ENCODE peak calls at places on chromosome 4, in four cellular contexts. One of them, this sample, is unnamed.
A peak's percentile ranks its signal among the peaks of the same experiment; 100 is the strongest.

GRCh38 chr4:178165251-178165650 is 723.0 kb upstream of the AGA start:
- DNase-seq in T-helper 17 cell: no peak
- DNase-seq in NCI-H1105 treated with DMSO at 0.1 percent for 48 hours: no peak
- DNase-seq in NCI-H2081: no peak
- DNase-seq in this sample: no peak

GRCh38 chr4:183971938-183972490 is 66.9 kb downstream of the STOX2 start:
- DNase-seq in T-helper 17 cell: no peak
- DNase-seq in NCI-H1105 treated with DMSO at 0.1 percent for 48 hours: no peak
- DNase-seq in NCI-H2081: no peak
- DNase-seq in this sample: no peak

GRCh38 chr4:114512595-114513295 is 85.9 kb upstream of the UGT8 start:
- DNase-seq in T-helper 17 cell: no peak
- DNase-seq in NCI-H1105 treated with DMSO at 0.1 percent for 48 hours: no peak
- DNase-seq in NCI-H2081: no peak
- DNase-seq in this sample: no peak

GRCh38 chr4:3508542-3508941 is 23.7 kb downstream of the LRPAP1 start:
- DNase-seq in T-helper 17 cell: no peak
- DNase-seq in NCI-H1105 treated with DMSO at 0.1 percent for 48 hours: no peak
- DNase-seq in NCI-H2081: no peak
- DNase-seq in this sample: no peak

GRCh38 chr4:61666248-61666647 is 466.1 kb downstream of the ADGRL3 start:
- DNase-seq in T-helper 17 cell: no peak
- DNase-seq in NCI-H1105 treated with DMSO at 0.1 percent for 48 hours: no peak
- DNase-seq in NCI-H2081: no peak
- DNase-seq in this sample: no peak

GRCh38 chr4:104524591-104524990 is 29.9 kb upstream of the CXXC4 start:
- DNase-seq in T-helper 17 cell: no peak
- DNase-seq in NCI-H1105 treated with DMSO at 0.1 percent for 48 hours: no peak
- DNase-seq in NCI-H2081: no peak
- DNase-seq in this sample: no peak

GRCh38 chr4:54971474-54971950 is 153.9 kb downstream of the KDR start:
- DNase-seq in T-helper 17 cell: no peak
- DNase-seq in NCI-H1105 treated with DMSO at 0.1 percent for 48 hours: peak; percentile 39
- DNase-seq in NCI-H2081: peak; percentile 41
- DNase-seq in this sample: peak; percentile 70

GRCh38 chr4:100246697-100247096 is 56.4 kb upstream of the DDIT4L start:
- DNase-seq in T-helper 17 cell: no peak
- DNase-seq in NCI-H1105 treated with DMSO at 0.1 percent for 48 hours: no peak
- DNase-seq in NCI-H2081: no peak
- DNase-seq in this sample: no peak

GRCh38 chr4:7507381-7507780 is 72.7 kb upstream of the PSAPL1 start:
- DNase-seq in T-helper 17 cell: no peak
- DNase-seq in NCI-H1105 treated with DMSO at 0.1 percent for 48 hours: no peak
- DNase-seq in NCI-H2081: no peak
- DNase-seq in this sample: no peak

GRCh38 chr4:25950476-25951389 is 36.7 kb downstream of the SMIM20 start:
- DNase-seq in T-helper 17 cell: no peak
- DNase-seq in NCI-H1105 treated with DMSO at 0.1 percent for 48 hours: no peak
- DNase-seq in NCI-H2081: peak; percentile 14
- DNase-seq in this sample: no peak

GRCh38 chr4:112270643-112271484 is 14.8 kb downstream of the TIFA start:
- DNase-seq in T-helper 17 cell: no peak
- DNase-seq in NCI-H1105 treated with DMSO at 0.1 percent for 48 hours: no peak
- DNase-seq in NCI-H2081: no peak
- DNase-seq in this sample: no peak

GRCh38 chr4:17812801-17813200 is 2.0 kb downstream of the NCAPG start:
- DNase-seq in T-helper 17 cell: no peak
- DNase-seq in NCI-H1105 treated with DMSO at 0.1 percent for 48 hours: no peak
- DNase-seq in NCI-H2081: no peak
- DNase-seq in this sample: no peak

GRCh38 chr4:108512615-108513505 is 107.5 kb upstream of the RPL34 start:
- DNase-seq in T-helper 17 cell: no peak
- DNase-seq in NCI-H1105 treated with DMSO at 0.1 percent for 48 hours: peak; percentile 61
- DNase-seq in NCI-H2081: peak; percentile 48
- DNase-seq in this sample: peak; percentile 84

GRCh38 chr4:79864470-79865190 is 208.4 kb downstream of the ANTXR2 start:
- DNase-seq in T-helper 17 cell: no peak
- DNase-seq in NCI-H1105 treated with DMSO at 0.1 percent for 48 hours: peak; percentile 62
- DNase-seq in NCI-H2081: peak; percentile 87
- DNase-seq in this sample: no peak

GRCh38 chr4:175339100-175339707 is 421.0 kb downstream of the ADAM29 start:
- DNase-seq in T-helper 17 cell: no peak
- DNase-seq in NCI-H1105 treated with DMSO at 0.1 percent for 48 hours: no peak
- DNase-seq in NCI-H2081: no peak
- DNase-seq in this sample: no peak

GRCh38 chr4:946103-946450 is 13.8 kb downstream of the TMEM175 start:
- DNase-seq in T-helper 17 cell: no peak
- DNase-seq in NCI-H1105 treated with DMSO at 0.1 percent for 48 hours: no peak
- DNase-seq in NCI-H2081: no peak
- DNase-seq in this sample: no peak

GRCh38 chr4:121876976-121877773 is 6.9 kb upstream of the BBS7 start:
- DNase-seq in T-helper 17 cell: no peak
- DNase-seq in NCI-H1105 treated with DMSO at 0.1 percent for 48 hours: no peak
- DNase-seq in NCI-H2081: no peak
- DNase-seq in this sample: no peak

GRCh38 chr4:124710911-124711310 is 1.6 kb downstream of the ANKRD50 start:
- DNase-seq in T-helper 17 cell: no peak
- DNase-seq in NCI-H1105 treated with DMSO at 0.1 percent for 48 hours: peak; percentile 34
- DNase-seq in NCI-H2081: no peak
- DNase-seq in this sample: no peak

GRCh38 chr4:183286590-183287308 is 33.3 kb downstream of the CLDN22 start:
- DNase-seq in T-helper 17 cell: no peak
- DNase-seq in NCI-H1105 treated with DMSO at 0.1 percent for 48 hours: no peak
- DNase-seq in NCI-H2081: no peak
- DNase-seq in this sample: no peak

GRCh38 chr4:29311231-29311630 is 1408.9 kb upstream of the PCDH7 start:
- DNase-seq in T-helper 17 cell: no peak
- DNase-seq in NCI-H1105 treated with DMSO at 0.1 percent for 48 hours: no peak
- DNase-seq in NCI-H2081: no peak
- DNase-seq in this sample: no peak

GRCh38 chr4:169682360-169683047 is 62.1 kb downstream of the CLCN3 start:
- DNase-seq in T-helper 17 cell: no peak
- DNase-seq in NCI-H1105 treated with DMSO at 0.1 percent for 48 hours: no peak
- DNase-seq in NCI-H2081: no peak
- DNase-seq in this sample: no peak

GRCh38 chr4:184110452-184110851 is 107.2 kb downstream of the ENPP6 start:
- DNase-seq in T-helper 17 cell: no peak
- DNase-seq in NCI-H1105 treated with DMSO at 0.1 percent for 48 hours: no peak
- DNase-seq in NCI-H2081: no peak
- DNase-seq in this sample: no peak

GRCh38 chr4:88022289-88022688 is 14.9 kb downstream of the PKD2 start:
- DNase-seq in T-helper 17 cell: no peak
- DNase-seq in NCI-H1105 treated with DMSO at 0.1 percent for 48 hours: no peak
- DNase-seq in NCI-H2081: no peak
- DNase-seq in this sample: no peak

GRCh38 chr4:86940176-86940575 is 5.4 kb downstream of the AFF1 start:
- DNase-seq in T-helper 17 cell: no peak
- DNase-seq in NCI-H1105 treated with DMSO at 0.1 percent for 48 hours: no peak
- DNase-seq in NCI-H2081: no peak
- DNase-seq in this sample: peak; percentile 62

GRCh38 chr4:21102667-21103066 is 402.4 kb downstream of the PACRGL start:
- DNase-seq in T-helper 17 cell: no peak
- DNase-seq in NCI-H1105 treated with DMSO at 0.1 percent for 48 hours: no peak
- DNase-seq in NCI-H2081: no peak
- DNase-seq in this sample: no peak

GRCh38 chr4:8245879-8246833 is 23.4 kb upstream of the HTRA3 start:
- DNase-seq in T-helper 17 cell: no peak
- DNase-seq in NCI-H1105 treated with DMSO at 0.1 percent for 48 hours: no peak
- DNase-seq in NCI-H2081: no peak
- DNase-seq in this sample: no peak

GRCh38 chr4:6280365-6280996 is 10.8 kb downstream of the WFS1 start:
- DNase-seq in T-helper 17 cell: no peak
- DNase-seq in NCI-H1105 treated with DMSO at 0.1 percent for 48 hours: no peak
- DNase-seq in NCI-H2081: no peak
- DNase-seq in this sample: no peak

GRCh38 chr4:7581477-7581876 is 146.7 kb upstream of the PSAPL1 start:
- DNase-seq in T-helper 17 cell: no peak
- DNase-seq in NCI-H1105 treated with DMSO at 0.1 percent for 48 hours: no peak
- DNase-seq in NCI-H2081: no peak
- DNase-seq in this sample: no peak

GRCh38 chr4:18882468-18882867 is 860.9 kb upstream of the LCORL start:
- DNase-seq in T-helper 17 cell: no peak
- DNase-seq in NCI-H1105 treated with DMSO at 0.1 percent for 48 hours: no peak
- DNase-seq in NCI-H2081: no peak
- DNase-seq in this sample: no peak

GRCh38 chr4:11632488-11632887 is 203.8 kb upstream of the HS3ST1 start:
- DNase-seq in T-helper 17 cell: no peak
- DNase-seq in NCI-H1105 treated with DMSO at 0.1 percent for 48 hours: no peak
- DNase-seq in NCI-H2081: no peak
- DNase-seq in this sample: no peak

GRCh38 chr4:186266699-186267467 is 894 bp downstream of the F11 start:
- DNase-seq in T-helper 17 cell: no peak
- DNase-seq in NCI-H1105 treated with DMSO at 0.1 percent for 48 hours: no peak
- DNase-seq in NCI-H2081: no peak
- DNase-seq in this sample: no peak

GRCh38 chr4:86280246-86280645 is 79.6 kb downstream of the MAPK10 start:
- DNase-seq in T-helper 17 cell: no peak
- DNase-seq in NCI-H1105 treated with DMSO at 0.1 percent for 48 hours: no peak
- DNase-seq in NCI-H2081: no peak
- DNase-seq in this sample: peak; percentile 48